ENCODE peak calls at places on chromosomes 7 and 10, in four cellular contexts. Y is AG08395; A is activated naive CD4-positive, alpha-beta T cell; U is stimulated activated CD4-positive, alpha-beta T cell treated with anti-CD3 and anti-CD28 coated beads, TNF-alpha, amount 100 ng/mL, for 24 hours. T is an unnamed sample.
A peak's percentile ranks its signal among the peaks of the same experiment; 100 is the strongest.

GRCh38 chr10:33306756-33307519 is 27.5 kb downstream of the NRP1 start:
- DNase-seq in U (no peak), Y (peak; percentile 28), A (no peak), T (no peak)

GRCh38 chr7:133560900-133561299 is 308.0 kb downstream of the EXOC4 start:
- DNase-seq in A (no peak), Y (no peak), U (no peak), T (no peak)

GRCh38 chr7:55387062-55387965 is 22.2 kb downstream of the LANCL2 start:
- DNase-seq in Y (no peak), U (no peak), A (no peak), T (no peak)

GRCh38 chr10:91493313-91493712 is 83.2 kb downstream of the HECTD2 start:
- DNase-seq in U (no peak), A (no peak), Y (peak; percentile 57), T (no peak)

GRCh38 chr7:112205348-112206237 is 606 bp downstream of the DOCK4 start:
- DNase-seq in A (no peak), Y (peak; percentile 24), U (no peak), T (no peak)

GRCh38 chr10:131128731-131129130 is 182.8 kb downstream of the TCERG1L start:
- DNase-seq in Y (no peak), A (no peak), U (no peak), T (no peak)

GRCh38 chr10:43250925-43251663 is 15.8 kb downstream of the RASGEF1A start:
- DNase-seq in U (no peak), A (no peak), Y (no peak), T (no peak)

GRCh38 chr7:19392246-19392645 is 247.0 kb upstream of the FERD3L start:
- DNase-seq in Y (peak; percentile 4), A (no peak), U (no peak), T (no peak)

GRCh38 chr10:110395350-110396283 is 90.9 kb upstream of the SMNDC1 start:
- DNase-seq in A (no peak), Y (peak; percentile 58), U (no peak), T (no peak)

GRCh38 chr7:26385240-26385639 is 93.6 kb downstream of the SNX10 start:
- DNase-seq in A (no peak), U (no peak), Y (no peak), T (no peak)